ENCODE peak calls at places on chromosome 5, in five cellular contexts. N is endothelial cell of umbilical vein, O is fibroblast of lung, Y is MM.1S, J is PC-3. Q is an unnamed sample. For H3K9me3, the result is how much of the 10 kb centered on the place peaks cover.

GRCh38 chr5:180825768-180826525 is 23.3 kb upstream of the MGAT1 start:
- DNase-seq in O (peak), Y (no peak), N (peak), J (peak), Q (peak)

GRCh38 chr5:178106556-178107239 is 6.6 kb upstream of the N4BP3 start:
- DNase-seq in O (no peak), Y (no peak), N (no peak), J (no peak), Q (no peak)

GRCh38 chr5:181069767-181070491 is 29.9 kb downstream of the BTNL9 start:
- DNase-seq in Y (no peak), N (no peak), O (no peak), J (no peak), Q (peak)

GRCh38 chr5:138829341-138829740 is 45.8 kb downstream of the LRRTM2 start:
- DNase-seq in O (peak), Y (no peak), J (no peak), N (no peak), Q (peak)

GRCh38 chr5:60929024-60929423 is 15.8 kb downstream of the ERCC8 start:
- DNase-seq in N (peak), O (peak), Y (no peak), J (no peak), Q (peak)

GRCh38 chr5:16456103-16456832 is 9.3 kb downstream of the ZNF622 start:
- DNase-seq in O (peak), N (peak), J (peak), Y (peak), Q (peak)

GRCh38 chr5:96125335-96125891 is 163.8 kb upstream of the ELL2 start:
- DNase-seq in J (no peak), N (peak), O (peak), Y (no peak), Q (peak)

GRCh38 chr5:14664270-14665109 is at the start of gene OTULIN:
- DNase-seq in J (peak), O (peak), N (peak), Y (peak), Q (peak)

GRCh38 chr5:82386576-82386975 is 108.4 kb upstream of the RPS23 start:
- DNase-seq in O (peak), Y (no peak), N (no peak), J (no peak), Q (no peak)

GRCh38 chr5:38807570-38808461 is 38.0 kb upstream of the OSMR start:
- DNase-seq in N (peak), O (peak), Y (no peak), J (peak), Q (peak)

GRCh38 chr5:43039468-43040286 is 442 bp downstream of the ANXA2R start:
- DNase-seq in N (peak), J (peak), Y (peak), O (peak), Q (peak)

GRCh38 chr5:80368666-80369270 is 39.1 kb upstream of the ZFYVE16 start:
- DNase-seq in N (no peak), Y (no peak), O (no peak), J (no peak), Q (no peak)
- H2AFZ ChIP-seq in N (no peak), Y (no peak), O (no peak), J (no peak), Q (no peak)

DNA sequence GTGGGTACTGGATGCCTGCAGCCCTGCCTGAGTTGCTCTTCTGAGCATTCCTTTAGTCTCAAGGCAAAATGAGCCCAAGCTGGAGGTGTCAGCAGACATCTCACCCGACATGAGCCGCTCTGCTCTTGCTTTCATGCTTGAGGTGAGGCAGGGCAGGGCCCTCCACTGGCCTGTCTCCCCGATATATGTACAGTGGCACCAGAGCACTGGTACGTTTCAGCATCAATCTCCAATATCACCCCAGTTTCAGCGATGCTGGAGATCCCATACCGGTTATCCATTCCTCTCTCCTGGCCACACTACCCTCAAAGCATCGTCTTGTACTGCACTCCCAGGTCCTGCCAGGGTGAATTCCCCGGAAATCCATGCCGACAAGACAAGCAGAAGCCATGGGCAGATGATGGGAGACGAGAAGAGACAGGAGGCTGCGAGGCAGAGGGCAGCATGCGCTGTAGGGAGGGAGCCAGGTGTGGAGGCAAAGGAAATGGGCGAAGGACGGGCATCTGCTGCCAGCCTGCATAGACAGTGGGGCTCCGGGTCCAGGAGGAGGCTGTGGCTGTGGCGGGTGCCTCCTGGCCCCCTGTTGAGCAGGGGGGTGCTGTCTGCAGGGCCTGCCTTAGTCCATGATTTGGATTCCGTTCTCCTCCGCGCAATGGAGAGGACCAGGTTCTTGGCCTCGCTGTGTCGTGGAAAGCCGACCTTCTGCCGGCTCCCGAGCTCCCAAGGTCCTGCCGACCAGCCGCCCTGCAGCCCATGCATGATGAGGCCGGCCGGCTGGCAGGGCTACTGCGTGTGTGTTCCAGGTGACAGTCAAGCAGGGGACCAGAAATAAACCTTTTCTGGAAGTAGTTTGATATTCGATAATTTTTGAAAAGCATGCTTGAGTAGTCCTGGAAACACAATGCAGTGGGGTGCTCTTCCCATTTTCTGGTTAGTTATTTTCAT is 152.2 kb upstream of the IRX2 start:
- DNase-seq in O (no peak), N (no peak), Y (no peak), J (no peak), Q (no peak)
- H3K9me3 ChIP-seq in O (under half), N (under half), Y (under half), J (under half), Q (under half)

DNA sequence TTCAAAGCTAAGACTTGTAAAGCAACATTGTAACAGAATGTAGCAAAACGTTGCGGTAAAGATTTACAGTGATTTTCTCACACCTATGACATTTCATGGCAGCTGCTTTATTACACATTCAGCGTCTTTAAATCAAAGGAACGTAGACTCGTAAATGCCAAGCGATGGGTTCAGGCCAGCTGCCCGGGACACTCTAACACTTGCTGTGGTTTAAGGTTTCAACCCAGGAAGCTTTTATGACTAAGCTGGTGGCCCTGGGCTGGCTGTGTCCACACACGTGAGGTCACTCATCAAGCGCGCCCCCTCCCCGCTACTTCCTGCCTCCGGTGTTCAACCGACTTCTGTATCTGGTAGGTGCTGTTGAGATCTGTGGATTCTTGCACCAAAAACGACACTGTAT is 2.5 kb downstream of the SLC6A18 start:
- DNase-seq in N (no peak), J (peak), O (peak), Y (no peak), Q (peak)
- H3K9ac ChIP-seq in N (no peak), J (no peak), O (no peak), Y (no peak), Q (no peak)

GRCh38 chr5:173734716-173735115 is 118.3 kb upstream of the BOD1 start:
- DNase-seq in Y (no peak), N (no peak), J (no peak), O (no peak), Q (no peak)

GRCh38 chr5:173733831-173734491 is 117.5 kb upstream of the BOD1 start:
- DNase-seq in N (no peak), Y (no peak), J (no peak), O (no peak), Q (no peak)

GRCh38 chr5:173735691-173736090 is 119.2 kb upstream of the BOD1 start:
- DNase-seq in N (no peak), J (no peak), O (no peak), Y (no peak), Q (no peak)

GRCh38 chr5:173736374-173736773 is 119.9 kb upstream of the BOD1 start:
- DNase-seq in N (no peak), Y (no peak), O (no peak), J (no peak), Q (no peak)

GRCh38 chr5:173735171-173735570 is 118.7 kb upstream of the BOD1 start:
- DNase-seq in Y (no peak), N (no peak), O (no peak), J (no peak), Q (no peak)
- H2AFZ ChIP-seq in Y (no peak), N (no peak), O (no peak), J (no peak), Q (no peak)